ENCODE peak calls at places on chromosomes 3 and 15, in seven cellular contexts. One of them, this sample, is unnamed.

GRCh38 chr15:81752149-81752942 is 293.5 kb downstream of the MEX3B start:
- DNase-seq in RWPE1: peak; percentile 56
- DNase-seq in T follicular helper cell: no peak
- DNase-seq in hypothalamus: no peak
- DNase-seq in CD8-positive, alpha-beta T cell: no peak
- DNase-seq in cardiac muscle cell: peak; percentile 76
- DNase-seq in activated CD4-positive, alpha-beta T cell treated with anti-CD3 and anti-CD28 coated beads for 4 hours: no peak
- DNase-seq in this sample: peak; percentile 83

GRCh38 chr3:74787008-74787407 is 172.5 kb upstream of the CNTN3 start:
- DNase-seq in RWPE1: no peak
- DNase-seq in hypothalamus: no peak
- DNase-seq in cardiac muscle cell: no peak
- DNase-seq in CD8-positive, alpha-beta T cell: no peak
- DNase-seq in activated CD4-positive, alpha-beta T cell treated with anti-CD3 and anti-CD28 coated beads for 4 hours: no peak
- DNase-seq in T follicular helper cell: no peak
- DNase-seq in this sample: peak; percentile 55

GRCh38 chr3:122991236-122991985 is 36.2 kb downstream of the SEMA5B start:
- DNase-seq in RWPE1: no peak
- DNase-seq in cardiac muscle cell: no peak
- DNase-seq in CD8-positive, alpha-beta T cell: no peak
- DNase-seq in activated CD4-positive, alpha-beta T cell treated with anti-CD3 and anti-CD28 coated beads for 4 hours: no peak
- DNase-seq in hypothalamus: no peak
- DNase-seq in T follicular helper cell: no peak
- DNase-seq in this sample: no peak

GRCh38 chr3:10504161-10505049 is 981 bp downstream of the ATP2B2 start:
- DNase-seq in hypothalamus: no peak
- DNase-seq in RWPE1: no peak
- DNase-seq in T follicular helper cell: no peak
- DNase-seq in cardiac muscle cell: no peak
- DNase-seq in CD8-positive, alpha-beta T cell: no peak
- DNase-seq in activated CD4-positive, alpha-beta T cell treated with anti-CD3 and anti-CD28 coated beads for 4 hours: no peak
- DNase-seq in this sample: no peak

GRCh38 chr15:92283813-92284212 is 109.9 kb upstream of the ST8SIA2 start:
- DNase-seq in RWPE1: no peak
- DNase-seq in hypothalamus: no peak
- DNase-seq in T follicular helper cell: no peak
- DNase-seq in cardiac muscle cell: no peak
- DNase-seq in CD8-positive, alpha-beta T cell: no peak
- DNase-seq in activated CD4-positive, alpha-beta T cell treated with anti-CD3 and anti-CD28 coated beads for 4 hours: no peak
- DNase-seq in this sample: no peak

GRCh38 chr3:69433938-69434263 is 48.0 kb upstream of the FRMD4B start:
- DNase-seq in hypothalamus: no peak
- DNase-seq in CD8-positive, alpha-beta T cell: no peak
- DNase-seq in T follicular helper cell: no peak
- DNase-seq in cardiac muscle cell: no peak
- DNase-seq in RWPE1: no peak
- DNase-seq in activated CD4-positive, alpha-beta T cell treated with anti-CD3 and anti-CD28 coated beads for 4 hours: no peak
- DNase-seq in this sample: peak; percentile 18

GRCh38 chr3:54951405-54951804 is 23.5 kb upstream of the LRTM1 start:
- DNase-seq in RWPE1: peak; percentile 37
- DNase-seq in cardiac muscle cell: peak; percentile 92
- DNase-seq in T follicular helper cell: no peak
- DNase-seq in hypothalamus: no peak
- DNase-seq in activated CD4-positive, alpha-beta T cell treated with anti-CD3 and anti-CD28 coated beads for 4 hours: no peak
- DNase-seq in CD8-positive, alpha-beta T cell: no peak
- DNase-seq in this sample: peak; percentile 40

GRCh38 chr15:87609474-87609873 is 647.1 kb downstream of the NTRK3 start:
- DNase-seq in T follicular helper cell: no peak
- DNase-seq in CD8-positive, alpha-beta T cell: no peak
- DNase-seq in hypothalamus: no peak
- DNase-seq in cardiac muscle cell: peak; percentile 97
- DNase-seq in RWPE1: peak; percentile 67
- DNase-seq in activated CD4-positive, alpha-beta T cell treated with anti-CD3 and anti-CD28 coated beads for 4 hours: no peak
- DNase-seq in this sample: no peak

GRCh38 chr3:139547666-139548065 is 8.1 kb upstream of the RBP1 start:
- DNase-seq in hypothalamus: no peak
- DNase-seq in cardiac muscle cell: no peak
- DNase-seq in RWPE1: no peak
- DNase-seq in T follicular helper cell: no peak
- DNase-seq in activated CD4-positive, alpha-beta T cell treated with anti-CD3 and anti-CD28 coated beads for 4 hours: no peak
- DNase-seq in CD8-positive, alpha-beta T cell: no peak
- DNase-seq in this sample: no peak

GRCh38 chr3:151216641-151217040 is 13.6 kb upstream of the GPR171 start:
- DNase-seq in cardiac muscle cell: peak; percentile 24
- DNase-seq in hypothalamus: no peak
- DNase-seq in RWPE1: no peak
- DNase-seq in CD8-positive, alpha-beta T cell: no peak
- DNase-seq in T follicular helper cell: no peak
- DNase-seq in activated CD4-positive, alpha-beta T cell treated with anti-CD3 and anti-CD28 coated beads for 4 hours: no peak
- DNase-seq in this sample: no peak

GRCh38 chr3:111143-112069 is 85.2 kb upstream of the CHL1 start:
- DNase-seq in hypothalamus: no peak
- DNase-seq in cardiac muscle cell: no peak
- DNase-seq in T follicular helper cell: no peak
- DNase-seq in CD8-positive, alpha-beta T cell: no peak
- DNase-seq in activated CD4-positive, alpha-beta T cell treated with anti-CD3 and anti-CD28 coated beads for 4 hours: no peak
- DNase-seq in RWPE1: no peak
- DNase-seq in this sample: no peak

GRCh38 chr3:67593761-67594234 is 60.6 kb downstream of the SUCLG2 start:
- DNase-seq in activated CD4-positive, alpha-beta T cell treated with anti-CD3 and anti-CD28 coated beads for 4 hours: no peak
- DNase-seq in RWPE1: no peak
- DNase-seq in T follicular helper cell: no peak
- DNase-seq in CD8-positive, alpha-beta T cell: no peak
- DNase-seq in cardiac muscle cell: peak; percentile 55
- DNase-seq in hypothalamus: no peak
- DNase-seq in this sample: no peak

GRCh38 chr15:99453646-99454045 is 112.1 kb upstream of the MEF2A start:
- DNase-seq in CD8-positive, alpha-beta T cell: no peak
- DNase-seq in RWPE1: no peak
- DNase-seq in T follicular helper cell: no peak
- DNase-seq in cardiac muscle cell: no peak
- DNase-seq in hypothalamus: no peak
- DNase-seq in activated CD4-positive, alpha-beta T cell treated with anti-CD3 and anti-CD28 coated beads for 4 hours: no peak
- DNase-seq in this sample: no peak

GRCh38 chr15:73799466-73799865 is 46.3 kb upstream of the INSYN1 start:
- DNase-seq in RWPE1: no peak
- DNase-seq in hypothalamus: no peak
- DNase-seq in CD8-positive, alpha-beta T cell: no peak
- DNase-seq in cardiac muscle cell: peak; percentile 40
- DNase-seq in activated CD4-positive, alpha-beta T cell treated with anti-CD3 and anti-CD28 coated beads for 4 hours: no peak
- DNase-seq in T follicular helper cell: no peak
- DNase-seq in this sample: no peak

This sample was measured in retina.